ENCODE peak calls at places on chromosomes 12 and 14, in ten cellular contexts. S, N, E, W, Q, G, H, P, C and Y are unnamed samples.

GRCh38 chr14:55802986-55803431 is 223.0 kb downstream of the KTN1 start:
- DNase-seq in P (no peak), Q (no peak), H (no peak), E (peak), C (no peak), G (no peak), N (peak), S (no peak), W (peak), Y (peak)

GRCh38 chr14:63857467-63858030 is 4.7 kb downstream of the SYNE2 start:
- DNase-seq in E (peak), S (no peak), H (no peak), G (no peak), W (no peak), C (no peak), Q (no peak), N (no peak), P (no peak), Y (peak)

GRCh38 chr12:76697849-76698248 is 66.1 kb upstream of the ZDHHC17 start:
- DNase-seq in N (no peak), E (no peak), H (no peak), W (no peak), S (no peak), G (no peak), Q (no peak), C (no peak), P (no peak), Y (no peak)

GRCh38 chr12:116346222-116346621 is 68.7 kb upstream of the MED13L start:
- DNase-seq in C (no peak), S (peak), Q (no peak), P (no peak), W (no peak), N (no peak), G (no peak), E (no peak), H (no peak), Y (no peak)

GRCh38 chr14:44316647-44317432 is 190.2 kb downstream of the FSCB start:
- DNase-seq in S (peak), G (no peak), N (peak), P (no peak), C (peak), W (peak), H (no peak), E (peak), Q (no peak), Y (peak)

GRCh38 chr14:65016461-65016860 is 29.8 kb downstream of the FNTB start:
- DNase-seq in C (no peak), N (no peak), E (no peak), H (no peak), Q (no peak), W (no peak), G (no peak), S (no peak), P (no peak), Y (no peak)

GRCh38 chr12:77325505-77325904 is 260.1 kb upstream of the E2F7 start:
- DNase-seq in W (peak), C (no peak), S (no peak), H (no peak), P (no peak), N (peak), E (no peak), Q (peak), G (no peak), Y (no peak)

GRCh38 chr14:21185506-21185905 is 29.6 kb upstream of the OR5AU1 start:
- DNase-seq in Q (no peak), S (no peak), C (no peak), E (no peak), W (no peak), H (no peak), G (no peak), N (no peak), P (no peak), Y (no peak)

GRCh38 chr14:79373451-79373850 is 837.9 kb downstream of the DIO2 start:
- DNase-seq in H (no peak), G (no peak), C (no peak), E (no peak), Q (no peak), W (no peak), N (no peak), S (no peak), P (no peak), Y (no peak)

GRCh38 chr14:32372154-32372553 is 43.1 kb downstream of the AKAP6 start:
- DNase-seq in Q (no peak), C (peak), E (peak), N (no peak), S (peak), W (no peak), H (no peak), G (no peak), P (no peak), Y (no peak)

GRCh38 chr14:67532998-67533753 is at the start of gene PLEKHH1:
- DNase-seq in H (peak), Q (peak), C (no peak), E (peak), P (peak), G (peak), N (peak), S (no peak), W (peak), Y (peak)

GRCh38 chr12:21483531-21483930 is 17.9 kb downstream of the RECQL start:
- DNase-seq in G (no peak), H (no peak), Q (no peak), S (no peak), N (no peak), P (no peak), W (no peak), C (no peak), E (no peak), Y (no peak)

GRCh38 chr14:47332939-47333338 is 342.5 kb downstream of the MDGA2 start:
- DNase-seq in C (no peak), S (no peak), H (no peak), E (peak), N (no peak), P (no peak), Q (no peak), W (no peak), G (no peak), Y (no peak)
- TF ChIP-seq CTCF in C (no peak), S (no peak), H (no peak), E (peak), N (no peak), P (no peak), Q (no peak), W (peak), G (no peak), Y (no peak)

GRCh38 chr14:106586098-106586704 is 1059.8 kb downstream of the TMEM121 start:
- DNase-seq in G (peak), W (no peak), Q (no peak), S (no peak), P (peak), C (no peak), E (no peak), H (peak), N (peak), Y (peak)
- TF ChIP-seq CTCF in G (peak), W (no peak), Q (no peak), S (no peak), P (peak), C (peak), E (peak), H (peak), N (no peak), Y (peak)

DNA sequence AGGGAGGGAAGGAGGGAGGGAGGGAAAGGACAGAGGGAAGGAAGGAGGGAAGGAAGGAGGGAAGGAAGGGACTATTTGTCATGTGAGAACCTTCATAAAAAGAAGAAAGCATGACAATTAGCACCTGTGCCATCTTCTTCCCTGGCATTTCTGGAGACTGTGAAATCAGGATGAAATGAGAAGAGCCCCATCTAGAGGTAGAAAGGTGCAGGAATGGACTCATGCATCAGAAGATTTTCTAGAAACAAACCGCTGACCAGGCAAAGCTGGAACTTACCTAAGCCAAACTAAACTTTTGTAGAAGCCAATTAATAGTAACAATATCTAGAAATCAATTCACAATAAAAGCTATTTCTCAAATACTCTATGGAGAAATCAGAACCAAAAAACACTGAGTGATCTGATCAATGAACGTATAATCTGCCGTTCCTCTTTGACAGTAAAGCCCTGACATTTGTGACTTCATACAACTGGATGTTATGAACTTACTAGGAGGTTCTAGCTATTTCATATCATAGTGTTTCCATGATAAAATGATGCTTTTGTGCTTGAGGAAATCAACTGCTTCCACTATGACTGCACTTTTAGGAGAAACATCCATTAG is 24.4 kb upstream of the CRACR2A start:
- DNase-seq in C (no peak), P (no peak), W (peak), S (peak), N (peak), H (no peak), G (peak), Q (no peak), E (peak), Y (peak)
- TF ChIP-seq CTCF in C (peak), P (peak), W (peak), S (peak), N (peak), H (peak), G (peak), Q (peak), E (peak), Y (peak)

GRCh38 chr12:66881401-66881800 is 202.5 kb upstream of the GRIP1 start:
- DNase-seq in C (no peak), P (no peak), S (no peak), Q (no peak), E (no peak), H (no peak), G (no peak), W (no peak), N (no peak), Y (no peak)

GRCh38 chr12:66879392-66879791 is 200.5 kb upstream of the GRIP1 start:
- DNase-seq in E (no peak), G (no peak), N (no peak), S (no peak), C (no peak), Q (no peak), P (no peak), W (no peak), H (no peak), Y (no peak)

GRCh38 chr12:66883545-66883944 is 204.7 kb upstream of the GRIP1 start:
- DNase-seq in N (no peak), S (no peak), G (no peak), E (no peak), Q (no peak), W (no peak), C (no peak), H (no peak), P (no peak), Y (no peak)

GRCh38 chr12:66885115-66885875 is 206.4 kb upstream of the GRIP1 start:
- DNase-seq in E (no peak), N (no peak), C (no peak), S (no peak), Q (peak), G (no peak), P (no peak), W (no peak), H (no peak), Y (peak)
- TF ChIP-seq CTCF in E (no peak), N (no peak), C (no peak), S (no peak), Q (no peak), G (no peak), P (no peak), W (no peak), H (no peak), Y (no peak)

GRCh38 chr14:102213984-102214658 is 74.4 kb downstream of the WDR20 start:
- DNase-seq in N (no peak), H (no peak), C (no peak), Q (no peak), P (no peak), G (no peak), E (peak), W (no peak), S (no peak), Y (no peak)
- TF ChIP-seq CTCF in N (no peak), H (no peak), C (no peak), Q (no peak), P (no peak), G (no peak), E (peak), W (no peak), S (peak), Y (no peak)

DNA sequence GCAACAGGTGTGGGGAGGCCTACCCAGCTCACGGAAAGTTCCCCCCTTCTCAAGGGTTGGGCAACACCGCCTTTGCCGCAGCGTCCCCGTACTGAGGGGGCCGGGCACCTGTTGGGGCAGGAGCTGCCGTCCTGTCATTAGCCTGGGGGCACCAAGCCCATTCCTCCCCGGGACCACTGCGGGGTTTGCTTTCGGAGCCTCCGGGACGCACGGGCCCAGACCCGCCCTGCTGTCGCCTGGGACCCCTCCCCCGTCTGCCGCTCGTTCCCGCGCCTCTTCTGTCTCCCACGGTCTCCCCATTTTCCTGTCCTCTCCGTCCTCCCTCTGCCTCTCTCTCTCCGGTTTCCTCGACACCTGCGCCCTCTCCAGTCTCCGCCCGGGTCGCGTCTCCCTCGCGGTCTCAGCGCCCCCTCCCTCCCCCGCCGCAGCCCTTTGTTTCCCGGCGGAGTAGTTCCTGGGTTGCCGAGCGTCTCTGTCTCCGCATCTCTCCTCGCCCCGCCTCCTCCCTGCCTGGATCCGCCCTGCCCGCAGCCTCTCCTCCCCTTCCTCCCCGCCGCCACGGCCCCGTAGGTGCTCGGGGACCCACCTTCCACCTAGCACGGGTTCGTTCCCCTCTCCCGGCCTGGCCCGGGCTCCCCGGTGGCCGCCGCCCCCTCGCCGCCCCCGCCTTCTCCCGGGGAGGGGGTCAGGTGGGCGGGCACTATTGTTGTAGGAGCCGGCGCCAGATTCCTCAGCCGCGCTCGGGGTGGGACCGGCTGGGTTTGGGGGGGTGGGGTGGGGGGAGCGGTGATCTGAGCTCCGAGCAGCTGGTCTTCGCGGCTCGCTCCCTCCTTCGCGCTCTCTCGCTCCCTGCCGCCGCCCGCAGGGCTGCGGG is at the start of gene CACNB3:
- DNase-seq in S (no peak), E (peak), N (peak), G (peak), C (no peak), Q (peak), H (peak), W (peak), P (peak), Y (peak)
- TF ChIP-seq CTCF in S (no peak), E (no peak), N (no peak), G (no peak), C (no peak), Q (no peak), H (no peak), W (no peak), P (no peak), Y (no peak)